ENCODE peak calls at places on chromosomes 4 and X, in eight cellular contexts. L is upper lobe of left lung, K is GM23248, V is fibroblast of lung, O is pancreas, B is suprapubic skin, P is GM12865, F is MG63. A is an unnamed sample.

GRCh38 chrX:108699368-108699767 is 37.0 kb downstream of the IRS4 start:
- DNase-seq in V (peak), B (no peak), P (peak), K (peak), F (no peak), O (no peak), L (no peak), A (peak)

GRCh38 chrX:132467029-132467428 is 21.8 kb downstream of the MBNL3 start:
- DNase-seq in B (no peak), V (peak), L (no peak), K (peak), F (no peak), P (no peak), O (no peak), A (peak)

GRCh38 chrX:124651031-124651430 is 304.7 kb downstream of the SH2D1A start:
- DNase-seq in B (no peak), P (no peak), V (no peak), L (no peak), F (no peak), O (no peak), K (no peak), A (no peak)

GRCh38 chr4:6343950-6344408 is 74.3 kb downstream of the WFS1 start:
- DNase-seq in V (peak), O (no peak), F (peak), P (peak), L (no peak), B (no peak), K (peak), A (peak)

GRCh38 chrX:136067946-136068345 is 79.4 kb upstream of the FHL1 start:
- DNase-seq in O (no peak), L (no peak), K (no peak), B (no peak), V (no peak), F (no peak), P (no peak), A (no peak)

GRCh38 chr4:96150501-96150900 is 310.6 kb downstream of the PDHA2 start:
- DNase-seq in K (no peak), L (no peak), B (no peak), F (no peak), P (no peak), O (no peak), V (no peak), A (no peak)

GRCh38 chr4:7893539-7893938 is 46.1 kb downstream of the AFAP1 start:
- DNase-seq in P (no peak), B (no peak), L (no peak), O (no peak), F (no peak), K (no peak), V (no peak), A (no peak)

GRCh38 chr4:107391630-107392028 is 328.4 kb downstream of the PAPSS1 start:
- DNase-seq in V (no peak), K (peak), B (no peak), O (no peak), F (no peak), P (no peak), L (no peak), A (peak)

GRCh38 chr4:11069581-11069980 is 359.1 kb downstream of the HS3ST1 start:
- DNase-seq in F (no peak), L (no peak), P (no peak), V (no peak), K (no peak), O (no peak), B (no peak), A (no peak)

GRCh38 chr4:82784615-82785247 is 13.9 kb downstream of the SCD5 start:
- DNase-seq in V (peak), K (peak), P (no peak), F (peak), O (no peak), L (no peak), B (no peak), A (no peak)

GRCh38 chr4:81635747-81636146 is 164.0 kb upstream of the RASGEF1B start:
- DNase-seq in P (peak), B (no peak), F (no peak), O (no peak), V (no peak), L (peak), K (no peak), A (no peak)

GRCh38 chr4:128709268-128709667 is 100.2 kb upstream of the JADE1 start:
- DNase-seq in B (no peak), P (peak), O (no peak), F (no peak), K (no peak), V (no peak), L (no peak), A (no peak)

GRCh38 chr4:83261307-83261706 is 23.3 kb downstream of the COQ2 start:
- DNase-seq in B (no peak), F (no peak), O (peak), P (no peak), L (no peak), V (no peak), K (no peak), A (no peak)

GRCh38 chr4:107519057-107519456 is 201.0 kb downstream of the PAPSS1 start:
- DNase-seq in K (peak), P (peak), O (no peak), F (peak), L (no peak), V (peak), B (no peak), A (peak)

GRCh38 chrX:3549442-3549875 is 164.0 kb downstream of the PRKX start:
- DNase-seq in V (no peak), O (peak), B (no peak), F (peak), L (no peak), P (no peak), K (peak), A (peak)

GRCh38 chr4:15482842-15483241 is 13.2 kb downstream of the CC2D2A start:
- DNase-seq in B (no peak), O (no peak), V (no peak), F (no peak), P (no peak), L (no peak), K (no peak), A (no peak)

GRCh38 chrX:31670245-31670644 is 598.4 kb upstream of the FTHL17 start:
- DNase-seq in V (no peak), P (no peak), K (no peak), L (no peak), F (no peak), B (no peak), O (no peak), A (no peak)

GRCh38 chrX:101686574-101686973 is 26.9 kb upstream of the ARMCX2 start:
- DNase-seq in B (no peak), O (no peak), F (no peak), K (no peak), L (no peak), V (no peak), P (no peak), A (no peak)

GRCh38 chr4:147090486-147090885 is 144.8 kb upstream of the TTC29 start:
- DNase-seq in K (no peak), P (no peak), B (no peak), O (no peak), F (no peak), L (no peak), V (no peak), A (no peak)

GRCh38 chrX:15988661-15989603 is 134.3 kb upstream of the AP1S2 start:
- DNase-seq in B (no peak), P (peak), K (peak), O (no peak), L (no peak), V (peak), F (peak), A (peak)

GRCh38 chrX:11663875-11664210 is 1.9 kb downstream of the ARHGAP6 start:
- DNase-seq in L (no peak), P (peak), B (no peak), K (no peak), F (no peak), O (no peak), V (peak), A (no peak)

GRCh38 chr4:148808416-148808815 is 366.2 kb upstream of the NR3C2 start:
- DNase-seq in F (no peak), P (no peak), B (no peak), O (no peak), V (no peak), L (no peak), K (no peak), A (no peak)

GRCh38 chr4:94216394-94216793 is 8.7 kb downstream of the SMARCAD1 start:
- DNase-seq in O (no peak), V (no peak), P (no peak), K (no peak), B (no peak), F (no peak), L (no peak), A (no peak)

GRCh38 chr4:100736651-100737450 is 219.0 kb upstream of the EMCN start:
- DNase-seq in B (no peak), P (peak), K (peak), F (peak), V (peak), O (no peak), L (no peak), A (peak)

GRCh38 chr4:126890994-126891393 is 741.8 kb upstream of the INTU start:
- DNase-seq in O (no peak), V (peak), K (peak), P (no peak), F (no peak), B (no peak), L (no peak), A (peak)

GRCh38 chr4:167826281-167826680 is 266.1 kb upstream of the ANXA10 start:
- DNase-seq in K (no peak), V (peak), B (no peak), P (no peak), O (no peak), F (no peak), L (no peak), A (peak)

GRCh38 chr4:181959121-181959520 is 284.1 kb upstream of the TENM3 start:
- DNase-seq in B (no peak), O (no peak), L (no peak), K (peak), P (no peak), V (peak), F (peak), A (peak)

GRCh38 chr4:172892300-172892699 is 276.3 kb upstream of the GALNT7 start:
- DNase-seq in F (no peak), L (no peak), P (peak), O (no peak), K (peak), V (peak), B (no peak), A (no peak)

GRCh38 chrX:40140706-40141499 is 43.1 kb upstream of the BCOR start:
- DNase-seq in P (no peak), V (peak), O (peak), F (no peak), K (peak), L (peak), B (peak), A (peak)

GRCh38 chrX:111955916-111956315 is 79.9 kb downstream of the TRPC5OS start:
- DNase-seq in L (no peak), K (no peak), P (no peak), V (no peak), B (no peak), F (no peak), O (no peak), A (no peak)

GRCh38 chrX:68936608-68937007 is 107.8 kb downstream of the EFNB1 start:
- DNase-seq in K (peak), F (peak), V (peak), L (peak), P (no peak), B (peak), O (no peak), A (peak)

GRCh38 chrX:107716816-107717700 is 58.5 kb downstream of the TSC22D3 start:
- DNase-seq in L (peak), V (peak), P (peak), F (peak), O (peak), B (peak), K (peak), A (peak)

GRCh38 chr4:138864961-138865720 is 150.4 kb upstream of the NOCT start:
- DNase-seq in P (no peak), V (no peak), F (no peak), O (peak), L (no peak), B (no peak), K (no peak), A (no peak)

GRCh38 chr4:152679414-152680281 is at the start of gene TMEM154:
- DNase-seq in F (peak), L (peak), P (peak), B (peak), O (peak), K (peak), V (peak), A (peak)

GRCh38 chr4:128427832-128428366 is 140.3 kb upstream of the PGRMC2 start:
- DNase-seq in V (peak), L (peak), K (peak), B (no peak), O (peak), F (peak), P (peak), A (peak)

GRCh38 chr4:141605425-141605856 is 30.9 kb upstream of the IL15 start:
- DNase-seq in L (no peak), P (no peak), O (peak), F (no peak), K (no peak), B (peak), V (no peak), A (no peak)

GRCh38 chrX:109952050-109952449 is 50.9 kb upstream of the TMEM164 start:
- DNase-seq in K (peak), O (no peak), B (no peak), F (peak), V (no peak), P (no peak), L (no peak), A (no peak)

GRCh38 chrX:71923516-71923915 is 12.9 kb downstream of the NHSL2 start:
- DNase-seq in V (peak), F (peak), O (no peak), K (peak), B (no peak), P (no peak), L (no peak), A (peak)

GRCh38 chrX:33741807-33742206 is 390.3 kb downstream of the FAM47A start:
- DNase-seq in O (no peak), V (no peak), F (no peak), K (no peak), P (no peak), B (no peak), L (no peak), A (no peak)
- H3K4me3 ChIP-seq in O (no peak), V (no peak), F (no peak), K (no peak), P (no peak), B (no peak), L (no peak), A (no peak)

GRCh38 chr4:55124337-55125076 is 888 bp downstream of the KDR start:
- DNase-seq in V (peak), P (no peak), F (no peak), O (no peak), L (no peak), B (no peak), K (peak), A (no peak)
- H3K4me3 ChIP-seq in V (peak), P (no peak), F (no peak), O (peak), L (peak), B (peak), K (peak), A (peak)

DNA sequence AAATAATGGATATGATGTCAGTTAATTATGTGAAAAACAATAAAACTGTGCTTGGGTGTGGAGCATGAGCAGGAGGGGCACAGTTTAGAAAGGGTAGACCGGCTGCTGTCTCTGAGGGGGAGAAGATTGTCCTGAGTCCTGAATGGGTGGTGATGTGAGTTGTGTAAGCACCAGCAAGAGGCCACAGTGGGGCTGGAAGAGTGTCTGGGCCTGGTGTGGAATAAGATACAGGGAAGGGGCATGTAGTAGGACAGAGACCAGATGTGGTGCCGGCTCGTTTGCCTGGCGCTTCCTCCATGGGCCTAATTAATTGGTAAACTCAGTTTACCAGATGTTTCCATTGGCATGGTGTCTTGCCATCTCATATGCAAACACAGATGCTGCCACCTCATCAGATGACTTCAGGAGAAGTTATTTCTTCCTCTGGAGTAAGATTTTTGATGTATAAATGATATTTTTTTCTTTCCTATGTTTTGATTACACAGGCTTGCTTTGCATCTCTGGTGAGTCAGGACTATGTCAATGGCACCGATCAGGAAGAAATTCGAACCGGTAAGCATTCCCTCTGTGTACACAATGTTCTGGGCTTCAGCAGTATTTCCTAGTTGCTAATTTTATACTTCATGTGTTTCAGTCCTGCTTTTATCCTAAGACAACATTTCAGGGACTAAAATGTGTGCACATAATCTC is 5.1 kb downstream of the MED28 start:
- DNase-seq in V (peak), B (no peak), F (no peak), K (peak), L (no peak), O (no peak), P (no peak), A (peak)
- H3K4me3 ChIP-seq in V (no peak), B (no peak), F (no peak), K (no peak), L (no peak), O (no peak), P (no peak), A (peak)

GRCh38 chrX:97691901-97692455 is 808.3 kb downstream of the RPA4 start:
- DNase-seq in F (no peak), L (no peak), P (no peak), V (no peak), O (no peak), B (no peak), K (no peak), A (no peak)

DNA sequence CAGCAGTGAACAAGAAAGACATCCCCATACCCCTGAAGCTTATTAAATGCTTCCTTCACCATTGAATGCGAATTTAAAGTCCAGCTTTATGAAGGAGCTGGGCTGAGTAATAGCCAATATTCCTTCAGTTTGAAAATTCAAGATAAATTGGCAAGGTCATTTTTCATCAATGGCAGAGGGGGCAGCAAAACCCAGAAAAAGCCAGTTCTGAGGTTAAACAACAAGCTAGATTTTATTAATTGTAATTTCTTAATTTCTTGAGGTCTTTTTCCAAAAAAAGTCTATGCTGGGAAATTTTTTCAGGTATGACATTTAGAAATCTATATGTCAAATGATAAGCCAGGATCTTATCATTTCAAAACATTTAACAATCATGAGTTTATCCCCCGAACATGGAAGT is 808.9 kb downstream of the RPA4 start:
- DNase-seq in V (no peak), B (no peak), P (no peak), F (no peak), L (no peak), O (no peak), K (no peak), A (no peak)
- H3K4me3 ChIP-seq in V (no peak), B (no peak), P (no peak), F (no peak), L (no peak), O (no peak), K (no peak), A (no peak)

GRCh38 chr4:119031218-119031617 is 104.4 kb upstream of the MYOZ2 start:
- DNase-seq in P (no peak), B (no peak), O (no peak), F (no peak), L (no peak), V (no peak), K (no peak), A (no peak)

GRCh38 chr4:119035941-119036737 is 99.5 kb upstream of the MYOZ2 start:
- DNase-seq in F (no peak), V (no peak), B (no peak), O (no peak), K (peak), L (no peak), P (no peak), A (peak)

GRCh38 chr4:119034276-119035008 is 101.2 kb upstream of the MYOZ2 start:
- DNase-seq in L (no peak), P (no peak), V (no peak), O (no peak), F (no peak), K (no peak), B (no peak), A (no peak)

GRCh38 chr4:119030536-119030890 is 105.1 kb upstream of the MYOZ2 start:
- DNase-seq in V (no peak), B (no peak), L (no peak), K (no peak), F (no peak), P (no peak), O (no peak), A (no peak)

GRCh38 chr4:119032921-119033685 is 102.5 kb upstream of the MYOZ2 start:
- DNase-seq in F (no peak), P (peak), V (no peak), L (no peak), K (no peak), B (no peak), O (no peak), A (no peak)
- H3K4me3 ChIP-seq in F (no peak), P (no peak), V (no peak), L (no peak), K (no peak), B (no peak), O (no peak), A (no peak)

DNA sequence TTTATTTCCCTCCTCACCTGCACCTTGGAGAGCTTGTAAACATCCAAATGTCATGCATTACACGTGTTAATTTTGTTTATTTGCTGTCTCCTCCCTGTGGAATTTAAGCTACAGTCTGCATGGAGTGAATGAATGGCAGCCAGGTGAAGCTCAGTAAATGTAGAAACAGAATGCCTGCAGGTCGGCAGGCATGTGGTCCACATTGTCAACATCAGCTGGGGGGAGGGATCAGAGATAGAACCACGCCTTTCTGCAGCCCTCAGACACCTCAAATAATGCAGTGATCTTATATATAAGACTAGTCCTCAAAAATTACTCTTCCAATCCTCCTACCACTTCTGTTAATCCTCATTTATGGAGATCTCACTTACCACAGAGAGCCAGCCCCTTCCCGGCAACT is 131.2 kb upstream of the KIT start:
- DNase-seq in L (no peak), O (no peak), V (no peak), P (no peak), F (no peak), B (no peak), K (no peak), A (no peak)
- H3K4me3 ChIP-seq in L (no peak), O (no peak), V (no peak), P (no peak), F (no peak), B (no peak), K (no peak), A (no peak)